ENCODE peak calls at places on chromosomes 4 and X, in ten cellular contexts. M is activated CD4-positive, alpha-beta T cell treated with anti-CD3 and anti-CD28 coated beads, Interleukin-2, amount 50 U/mL, for 4 hours; D is sigmoid colon; F is lung microvascular endothelial cell; E is T1000; X is mucosa of descending colon; P is right cardiac atrium; J is DMS 273 treated with DMSO at 0.1 percent for 48 hours; A is NAMALWA; Y is LoVo. Q is an unnamed sample.

GRCh38 chr4:88212253-88212561 is 53.8 kb upstream of the ABCG2 start:
- DNase-seq in E (no peak), M (no peak), P (no peak), F (no peak), A (no peak), X (no peak), D (no peak), J (no peak), Y (no peak), Q (no peak)

GRCh38 chr4:102036619-102037376 is 246.3 kb downstream of the BANK1 start:
- DNase-seq in D (no peak), M (no peak), A (no peak), P (no peak), E (no peak), F (no peak), Y (no peak), X (no peak), J (peak), Q (peak)

GRCh38 chrX:153592966-153593688 is 5.8 kb downstream of the CCNQ start:
- DNase-seq in M (no peak), P (peak), X (no peak), F (no peak), E (no peak), A (no peak), J (peak), D (no peak), Y (no peak), Q (no peak)

GRCh38 chr4:41940834-41941233 is 5.6 kb downstream of the TMEM33 start:
- DNase-seq in E (no peak), J (no peak), D (no peak), Y (no peak), F (no peak), A (no peak), M (no peak), P (no peak), X (no peak), Q (no peak)

GRCh38 chr4:162274354-162274753 is 110.6 kb upstream of the FSTL5 start:
- DNase-seq in P (no peak), A (peak), E (no peak), J (no peak), F (no peak), X (peak), M (no peak), D (peak), Y (peak), Q (no peak)

GRCh38 chr4:162921178-162921785 is 245.4 kb downstream of the NAF1 start:
- DNase-seq in M (no peak), X (no peak), A (no peak), J (no peak), E (no peak), D (no peak), P (no peak), F (no peak), Y (peak), Q (no peak)

GRCh38 chr4:26732356-26732755 is 128.3 kb upstream of the STIM2 start:
- DNase-seq in A (no peak), P (no peak), E (no peak), Y (no peak), D (no peak), M (no peak), F (no peak), J (no peak), X (no peak), Q (no peak)

GRCh38 chr4:4614925-4615678 is 73.3 kb upstream of the STX18 start:
- DNase-seq in E (no peak), P (no peak), M (no peak), D (no peak), F (no peak), X (no peak), A (no peak), J (no peak), Y (no peak), Q (no peak)

GRCh38 chr4:144355809-144356757 is 215.6 kb upstream of the GYPA start:
- DNase-seq in J (no peak), F (peak), P (no peak), X (peak), Y (peak), E (peak), M (no peak), A (peak), D (no peak), Q (peak)

GRCh38 chr4:80926446-80926845 is 104.1 kb upstream of the BMP3 start:
- DNase-seq in J (no peak), A (no peak), F (no peak), D (no peak), Y (no peak), X (no peak), M (no peak), E (no peak), P (no peak), Q (peak)

GRCh38 chr4:70739496-70740337 is 18.0 kb downstream of the RUFY3 start:
- DNase-seq in P (no peak), X (no peak), Y (no peak), J (no peak), E (no peak), A (no peak), D (no peak), F (no peak), M (no peak), Q (no peak)

GRCh38 chr4:2686379-2687265 is 69.5 kb downstream of the TNIP2 start:
- DNase-seq in D (no peak), E (no peak), J (no peak), X (no peak), P (no peak), F (no peak), A (no peak), M (no peak), Y (no peak), Q (no peak)

GRCh38 chr4:44425614-44426208 is 22.9 kb downstream of the KCTD8 start:
- DNase-seq in M (no peak), Y (peak), P (no peak), E (peak), D (no peak), F (peak), X (no peak), J (no peak), A (peak), Q (peak)

Q was measured in cardiac muscle cell.